ENCODE peak calls at places on chromosome 12, in four cellular contexts. R is thoracic aorta; X is astrocyte; I is CD8-positive, alpha-beta T cell. E is an unnamed sample.

GRCh38 chr12:122182887-122183587 is at the start of gene LRRC43:
- DNase-seq in R (no peak), X (peak; percentile 16), I (peak; percentile 28), E (peak; percentile 25)

GRCh38 chr12:95942532-95943230 is at the start of gene CCDC38:
- DNase-seq in X (peak; percentile 57), I (peak; percentile 70), R (peak; percentile 27), E (peak; percentile 63)

GRCh38 chr12:104956870-104957301 is 1.2 kb downstream of the SLC41A2 start:
- DNase-seq in R (no peak), X (no peak), I (no peak), E (no peak)

GRCh38 chr12:113157218-113157859 is 7.8 kb downstream of the CFAP73 start:
- DNase-seq in R (no peak), I (no peak), X (no peak), E (no peak)

GRCh38 chr12:46771268-46771837 is 54.4 kb downstream of the SLC38A4 start:
- DNase-seq in X (peak; percentile 10), R (no peak), I (no peak), E (no peak)

GRCh38 chr12:47878918-47879481 is 25.8 kb downstream of the VDR start:
- DNase-seq in R (no peak), X (no peak), I (no peak), E (no peak)

GRCh38 chr12:70393787-70394519 is 27.9 kb downstream of the KCNMB4 start:
- DNase-seq in I (no peak), X (peak; percentile 43), R (no peak), E (peak; percentile 60)

GRCh38 chr12:127144770-127145169 is 1122.2 kb upstream of the TMEM132C start:
- DNase-seq in I (no peak), R (no peak), X (no peak), E (no peak)

GRCh38 chr12:73731658-73732057 is 806.0 kb upstream of the ATXN7L3B start:
- DNase-seq in X (no peak), R (no peak), I (no peak), E (peak; percentile 5)

GRCh38 chr12:90828621-90829020 is 126.4 kb downstream of the CCER1 start:
- DNase-seq in I (no peak), X (no peak), R (no peak), E (no peak)

GRCh38 chr12:70919597-70920035 is 922 bp downstream of the PTPRR start:
- DNase-seq in I (no peak), X (peak; percentile 1), R (no peak), E (peak; percentile 35)

GRCh38 chr12:93025145-93026103 is 96.3 kb upstream of the EEA1 start:
- DNase-seq in I (no peak), X (peak; percentile 48), R (no peak), E (peak; percentile 78)

GRCh38 chr12:123034022-123034541 is 53.6 kb downstream of the ARL6IP4 start:
- DNase-seq in R (no peak), I (no peak), X (no peak), E (no peak)

GRCh38 chr12:98870521-98870920 is 225.4 kb downstream of the APAF1 start:
- DNase-seq in I (no peak), R (no peak), X (no peak), E (no peak)

GRCh38 chr12:15534322-15534721 is 212.0 kb downstream of the PTPRO start:
- DNase-seq in R (no peak), I (no peak), X (no peak), E (no peak)

GRCh38 chr12:75623631-75624118 is 112.3 kb upstream of the KRR1 start:
- DNase-seq in I (no peak), X (peak; percentile 21), R (no peak), E (peak; percentile 90)

GRCh38 chr12:56224954-56225353 is 812 bp downstream of the NABP2 start:
- DNase-seq in I (no peak), R (no peak), X (no peak), E (no peak)

GRCh38 chr12:132505105-132505851 is 15.3 kb downstream of the FBRSL1 start:
- DNase-seq in R (no peak), I (no peak), X (no peak), E (no peak)

GRCh38 chr12:94566345-94566744 is 84.0 kb downstream of the TMCC3 start:
- DNase-seq in X (no peak), R (no peak), I (no peak), E (no peak)

GRCh38 chr12:43742106-43742505 is 16.5 kb downstream of the PUS7L start:
- DNase-seq in X (peak; percentile 91), I (no peak), R (no peak), E (peak; percentile 18)

GRCh38 chr12:27998170-27999110 is 25.9 kb upstream of the PTHLH start:
- DNase-seq in X (no peak), I (no peak), R (no peak), E (no peak)

GRCh38 chr12:92290016-92290685 is 144.5 kb upstream of the BTG1 start:
- DNase-seq in R (no peak), I (no peak), X (peak; percentile 76), E (peak; percentile 63)

GRCh38 chr12:80154261-80154660 is 54.9 kb downstream of the OTOGL start:
- DNase-seq in X (peak; percentile 27), I (no peak), R (no peak), E (peak; percentile 54)

GRCh38 chr12:805022-805632 is 52.7 kb downstream of the WNK1 start:
- DNase-seq in X (no peak), I (no peak), R (no peak), E (no peak)

GRCh38 chr12:30164937-30165336 is 381.2 kb upstream of the TMTC1 start:
- DNase-seq in I (no peak), R (no peak), X (no peak), E (no peak)

GRCh38 chr12:121917950-121918678 is at the start of gene CFAP251:
- DNase-seq in R (peak; percentile 95), X (peak; percentile 53), I (peak; percentile 97), E (peak; percentile 89)

GRCh38 chr12:31471823-31472222 is 119.1 kb downstream of the DENND5B start:
- DNase-seq in R (no peak), X (peak; percentile 23), I (no peak), E (no peak)

GRCh38 chr12:51923506-51924365 is 16.4 kb downstream of the ACVRL1 start:
- DNase-seq in I (peak; percentile 49), X (no peak), R (no peak), E (peak; percentile 42)

GRCh38 chr12:66387067-66387466 is 84.8 kb downstream of the HELB start:
- DNase-seq in X (no peak), R (no peak), I (no peak), E (no peak)

GRCh38 chr12:45762185-45763110 is 32.9 kb downstream of the ARID2 start:
- DNase-seq in I (no peak), X (peak; percentile 39), R (no peak), E (peak; percentile 82)

GRCh38 chr12:43501705-43502104 is 50.3 kb downstream of the ADAMTS20 start:
- DNase-seq in R (no peak), X (peak; percentile 2), I (no peak), E (peak; percentile 43)

GRCh38 chr12:54173066-54173726 is 15.6 kb downstream of the SMUG1 start:
- DNase-seq in R (no peak), I (no peak), X (no peak), E (peak; percentile 44)

GRCh38 chr12:62468394-62468793 is 1.8 kb downstream of the MON2 start:
- DNase-seq in I (no peak), R (no peak), X (no peak), E (no peak)
- H3K4me3 ChIP-seq in I (no peak overlapping the region), R (peak overlapping the region; percentile 89), X (peak overlapping the region; percentile 91), E (peak overlapping the region; percentile 96)

GRCh38 chr12:3275171-3276041 is 198.2 kb downstream of the TSPAN9 start:
- DNase-seq in I (peak; percentile 62), R (no peak), X (peak; percentile 39), E (peak; percentile 63)
- TF ChIP-seq CTCF in I (peak; percentile 89), R (peak; percentile 98), X (peak; percentile 95), E (peak; percentile 94)

GRCh38 chr12:12812605-12813119 is 484 bp upstream of the DDX47 start:
- DNase-seq in X (no peak), I (no peak), R (no peak), E (no peak)
- H3K4me3 ChIP-seq in X (no peak overlapping the region), I (no peak overlapping the region), R (peak overlapping the region; percentile 100), E (no peak overlapping the region)

GRCh38 chr12:12007001-12007712 is 63.6 kb upstream of the BCL2L14 start:
- DNase-seq in X (peak; percentile 87), I (no peak), R (no peak), E (no peak)

GRCh38 chr12:12008931-12009611 is 61.7 kb upstream of the BCL2L14 start:
- DNase-seq in R (no peak), X (peak; percentile 81), I (no peak), E (peak; percentile 76)

GRCh38 chr12:12007713-12008231 is 63.0 kb upstream of the BCL2L14 start:
- DNase-seq in X (no peak), I (no peak), R (no peak), E (no peak)

GRCh38 chr12:12010277-12011031 is 60.3 kb upstream of the BCL2L14 start:
- DNase-seq in I (no peak), R (no peak), X (peak; percentile 91), E (no peak)

DNA sequence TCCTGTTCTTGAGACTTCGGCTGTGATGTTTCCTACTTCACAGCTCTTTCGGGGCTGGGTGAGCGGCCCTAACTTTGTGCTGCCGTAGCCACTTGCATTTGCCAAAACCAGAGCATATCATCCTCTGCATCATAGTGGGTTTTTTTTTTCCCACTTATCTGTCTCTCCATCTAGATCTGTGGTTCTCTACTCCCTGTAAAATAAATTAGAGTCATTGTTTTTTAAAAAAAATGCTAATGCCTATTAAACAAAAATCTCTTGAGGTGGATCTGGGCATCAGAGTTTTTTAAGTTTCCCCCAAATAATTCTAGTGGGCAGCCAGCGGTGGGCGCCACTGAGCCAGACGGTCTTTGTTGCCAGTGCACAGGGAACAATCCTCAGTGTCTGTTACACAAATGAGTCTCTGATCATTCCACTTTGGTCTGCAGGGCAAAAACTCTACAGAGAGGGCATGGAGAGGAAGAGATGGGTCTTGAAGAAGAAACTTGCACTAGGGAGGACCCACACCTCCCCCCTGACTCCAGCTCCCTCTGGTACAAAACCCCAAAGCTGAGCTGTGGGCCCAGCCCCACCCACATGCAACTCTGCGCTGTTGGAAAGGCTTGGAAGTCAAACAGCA is 62.4 kb upstream of the BCL2L14 start:
- DNase-seq in X (peak; percentile 43), R (no peak), I (no peak), E (no peak)
- TF ChIP-seq CTCF in X (peak; percentile 36), R (no peak), I (peak; percentile 41), E (peak; percentile 21)

GRCh38 chr12:57838594-57839302 is 7.8 kb downstream of the CTDSP2 start:
- DNase-seq in R (no peak), I (no peak), X (no peak), E (no peak)
- H3K4me3 ChIP-seq in R (peak overlapping the region; percentile 98), I (no peak overlapping the region), X (no peak overlapping the region), E (no peak overlapping the region)

DNA sequence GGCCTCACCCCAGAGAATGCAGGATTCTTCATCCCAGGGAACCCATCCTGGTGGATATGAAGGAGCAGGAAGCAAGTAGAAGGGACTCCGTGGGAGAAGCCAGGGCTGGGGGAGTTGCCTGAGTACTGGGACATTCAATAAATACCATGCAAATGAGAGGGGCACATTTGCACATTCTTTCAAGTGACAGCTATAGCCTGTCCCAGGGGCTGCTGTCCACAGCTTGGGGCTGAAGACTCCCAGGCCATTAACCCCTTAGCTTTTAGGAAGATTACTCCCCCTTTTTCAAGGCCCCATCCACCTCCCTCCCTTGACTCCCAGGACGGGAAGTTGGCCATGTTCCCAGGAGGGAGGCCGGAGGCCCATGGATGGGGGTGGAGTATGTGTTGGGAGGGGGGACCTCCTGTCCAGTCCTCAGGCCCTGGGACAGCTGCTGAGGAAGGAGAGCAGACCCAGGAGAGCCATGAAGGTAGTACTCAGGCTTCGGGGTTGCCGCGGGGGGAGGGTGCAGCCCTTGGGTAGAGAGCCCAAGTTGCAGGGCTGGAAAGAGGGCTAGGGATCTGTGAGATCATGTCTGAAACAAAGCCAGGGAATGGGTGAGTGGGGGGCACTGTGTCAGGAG is 974 bp upstream of the TNS2 start:
- DNase-seq in X (no peak), R (no peak), I (no peak), E (no peak)
- TF ChIP-seq CTCF in X (no peak), R (no peak), I (no peak), E (no peak)